ENCODE peak calls at places on chromosome 9, in six cellular contexts. C is activated CD4-positive, CD25-positive, alpha-beta regulatory T cell; T is Caki2; H is HL-60; I is OCI-LY7; E is NCI-H2171 treated with DMSO at 0.1 percent for 48 hours. K is an unnamed sample.
A peak's percentile ranks its signal among the peaks of the same experiment; 100 is the strongest.

GRCh38 chr9:82891321-82891720 is 171.6 kb downstream of the RASEF start:
- DNase-seq in C (no peak), T (no peak), I (no peak), E (no peak), H (no peak), K (no peak)

GRCh38 chr9:404229-404628 is 189.6 kb downstream of the DOCK8 start:
- DNase-seq in H (no peak), C (no peak), T (no peak), E (no peak), I (no peak), K (no peak)

GRCh38 chr9:134136117-134136996 is 475 bp downstream of the WDR5 start:
- DNase-seq in H (peak; percentile 15), T (peak; percentile 5), I (peak; percentile 38), E (no peak), C (no peak), K (no peak)

GRCh38 chr9:87140605-87141109 is 193.4 kb upstream of the GAS1 start:
- DNase-seq in T (no peak), I (no peak), H (no peak), E (peak; percentile 58), C (no peak), K (no peak)

GRCh38 chr9:126919193-126919592 is 4.6 kb downstream of the RALGPS1 start:
- DNase-seq in I (no peak), T (no peak), E (no peak), H (no peak), C (no peak), K (no peak)

GRCh38 chr9:22446589-22446949 is at the start of gene DMRTA1:
- DNase-seq in I (no peak), E (peak; percentile 1), T (peak; percentile 81), C (no peak), H (peak; percentile 1), K (peak; percentile 79)

GRCh38 chr9:121568541-121569265 is 69.1 kb upstream of the GGTA1 start:
- DNase-seq in H (no peak), I (no peak), C (no peak), E (no peak), T (no peak), K (no peak)

GRCh38 chr9:124814178-124814535 is 37.2 kb downstream of the OLFML2A start:
- DNase-seq in H (no peak), I (no peak), T (no peak), C (no peak), E (no peak), K (no peak)

GRCh38 chr9:87201316-87201715 is 254.0 kb upstream of the GAS1 start:
- DNase-seq in E (no peak), C (no peak), T (no peak), I (no peak), H (no peak), K (no peak)

GRCh38 chr9:21096172-21096900 is 18.6 kb upstream of the IFNB1 start:
- DNase-seq in C (no peak), T (peak; percentile 41), I (peak; percentile 47), H (no peak), E (no peak), K (no peak)

GRCh38 chr9:3241290-3241689 is 284.5 kb downstream of the RFX3 start:
- DNase-seq in C (no peak), H (no peak), I (no peak), T (no peak), E (no peak), K (no peak)

GRCh38 chr9:122950263-122950662 is 9.4 kb downstream of the RABGAP1 start:
- DNase-seq in C (no peak), E (no peak), I (no peak), H (no peak), T (no peak), K (no peak)

GRCh38 chr9:33125871-33126822 is 41.0 kb downstream of the B4GALT1 start:
- DNase-seq in H (peak; percentile 37), C (no peak), E (no peak), T (peak; percentile 78), I (no peak), K (no peak)

GRCh38 chr9:4514252-4515128 is 24.2 kb downstream of the SLC1A1 start:
- DNase-seq in H (no peak), I (no peak), E (no peak), C (no peak), T (no peak), K (no peak)

GRCh38 chr9:115208503-115208902 is 90.5 kb upstream of the TNC start:
- DNase-seq in C (no peak), H (no peak), E (no peak), I (no peak), T (no peak), K (no peak)

GRCh38 chr9:104991144-104991953 is 63.4 kb upstream of the ABCA1 start:
- DNase-seq in C (peak; percentile 76), E (peak; percentile 91), T (peak; percentile 78), I (peak; percentile 59), H (peak; percentile 92), K (peak; percentile 46)

GRCh38 chr9:107734231-107735014 is 244.9 kb upstream of the KLF4 start:
- DNase-seq in I (no peak), H (no peak), C (no peak), T (no peak), E (no peak), K (no peak)

GRCh38 chr9:4228606-4229005 is 71.3 kb downstream of the GLIS3 start:
- DNase-seq in I (no peak), T (peak; percentile 34), E (peak; percentile 20), C (no peak), H (peak; percentile 12), K (peak; percentile 45)